ENCODE peak calls at places on chromosomes 7 and 10, in five cellular contexts. G is NCI-H187, X is kidney, A is GM18507, Y is dorsolateral prefrontal cortex. V is an unnamed sample.
A peak's percentile ranks its signal among the peaks of the same experiment; 100 is the strongest.

GRCh38 chr7:80779456-80779855 is 139.4 kb downstream of the SEMA3C start:
- DNase-seq in G (no peak), X (no peak), Y (no peak), A (no peak), V (no peak)

GRCh38 chr7:7830122-7830878 is 111.9 kb upstream of the RPA3 start:
- DNase-seq in Y (no peak), G (no peak), A (no peak), X (no peak), V (no peak)

GRCh38 chr7:100017300-100017699 is 1.9 kb downstream of the ZKSCAN1 start:
- DNase-seq in X (no peak), G (no peak), A (no peak), Y (no peak), V (no peak)

GRCh38 chr7:142557971-142558582 is 191.2 kb upstream of the PRSS1 start:
- DNase-seq in G (no peak), X (no peak), A (peak; percentile 20), Y (no peak), V (no peak)

GRCh38 chr10:88032566-88032965 is 169.1 kb downstream of the PTEN start:
- DNase-seq in G (no peak), X (no peak), A (no peak), Y (no peak), V (no peak)

GRCh38 chr7:50196719-50197118 is 103.7 kb upstream of the ZPBP start:
- DNase-seq in X (no peak), A (no peak), G (no peak), Y (no peak), V (no peak)

GRCh38 chr7:44999245-45000095 is 531 bp upstream of the CCM2 start:
- DNase-seq in X (peak; percentile 100), G (peak; percentile 99), A (peak; percentile 75), Y (peak; percentile 99), V (peak; percentile 96)

GRCh38 chr10:83357627-83358026 is 781.7 kb upstream of the GHITM start:
- DNase-seq in X (no peak), Y (no peak), G (no peak), A (no peak), V (no peak)

GRCh38 chr7:139713835-139714162 is 64.0 kb downstream of the HIPK2 start:
- DNase-seq in X (no peak), G (no peak), A (no peak), Y (no peak), V (no peak)

GRCh38 chr10:42987121-42987541 is 89.7 kb upstream of the RET start:
- DNase-seq in G (no peak), X (no peak), Y (no peak), A (no peak), V (no peak)

GRCh38 chr7:159061674-159062212 is 82.9 kb downstream of the VIPR2 start:
- DNase-seq in G (no peak), X (no peak), Y (no peak), A (no peak), V (no peak)

GRCh38 chr7:1311406-1312097 is 78.9 kb downstream of the UNCX start:
- DNase-seq in X (no peak), A (no peak), Y (no peak), G (no peak), V (no peak)

GRCh38 chr10:105062881-105063280 is 421.8 kb downstream of the SORCS3 start:
- DNase-seq in G (no peak), X (no peak), Y (no peak), A (no peak), V (no peak)

GRCh38 chr7:95317546-95317945 is 6.8 kb downstream of the PON1 start:
- DNase-seq in A (no peak), G (no peak), Y (no peak), X (no peak), V (no peak)

GRCh38 chr7:111677848-111678247 is 115.6 kb upstream of the IMMP2L start:
- DNase-seq in G (no peak), A (no peak), X (no peak), Y (no peak), V (no peak)

V was measured in GM12864.